ENCODE peak calls at places on chromosome 22, in six cellular contexts. One of them, this sample, is unnamed.

GRCh38 chr22:39994566-39995345 is at the start of gene FAM83F:
- DNase-seq in CD8-positive, alpha-beta T cell: no peak
- DNase-seq in dorsolateral prefrontal cortex: no peak
- DNase-seq in ovary: peak
- DNase-seq in fibroblast of lung: no peak
- DNase-seq in spleen: peak
- DNase-seq in this sample: no peak

GRCh38 chr22:48227341-48228018 is 1465.0 kb downstream of the TBC1D22A start:
- DNase-seq in CD8-positive, alpha-beta T cell: no peak
- DNase-seq in dorsolateral prefrontal cortex: no peak
- DNase-seq in ovary: no peak
- DNase-seq in fibroblast of lung: no peak
- DNase-seq in spleen: peak
- DNase-seq in this sample: no peak

GRCh38 chr22:33710326-33710725 is 209.9 kb downstream of the LARGE1 start:
- DNase-seq in CD8-positive, alpha-beta T cell: no peak
- DNase-seq in dorsolateral prefrontal cortex: no peak
- DNase-seq in ovary: no peak
- DNase-seq in fibroblast of lung: no peak
- DNase-seq in spleen: no peak
- DNase-seq in this sample: no peak

GRCh38 chr22:25754527-25755202 is 12.7 kb downstream of the MYO18B start:
- DNase-seq in CD8-positive, alpha-beta T cell: no peak
- DNase-seq in dorsolateral prefrontal cortex: no peak
- DNase-seq in ovary: no peak
- DNase-seq in fibroblast of lung: peak
- DNase-seq in spleen: no peak
- DNase-seq in this sample: peak

GRCh38 chr22:35202376-35202775 is 54.9 kb upstream of the HMGXB4 start:
- DNase-seq in CD8-positive, alpha-beta T cell: no peak
- DNase-seq in dorsolateral prefrontal cortex: no peak
- DNase-seq in ovary: no peak
- DNase-seq in fibroblast of lung: no peak
- DNase-seq in spleen: no peak
- DNase-seq in this sample: no peak

GRCh38 chr22:25153961-25154685 is 45.5 kb upstream of the CRYBB3 start:
- DNase-seq in CD8-positive, alpha-beta T cell: no peak
- DNase-seq in dorsolateral prefrontal cortex: no peak
- DNase-seq in ovary: no peak
- DNase-seq in fibroblast of lung: peak
- DNase-seq in spleen: no peak
- DNase-seq in this sample: peak

GRCh38 chr22:17120711-17121234 is 387 bp downstream of the TMEM121B start:
- DNase-seq in CD8-positive, alpha-beta T cell: no peak
- DNase-seq in dorsolateral prefrontal cortex: peak
- DNase-seq in ovary: no peak
- DNase-seq in fibroblast of lung: no peak
- DNase-seq in spleen: no peak
- DNase-seq in this sample: no peak

GRCh38 chr22:38569181-38569971 is 607 bp downstream of the DMC1 start:
- DNase-seq in CD8-positive, alpha-beta T cell: no peak
- DNase-seq in dorsolateral prefrontal cortex: peak
- DNase-seq in ovary: peak
- DNase-seq in fibroblast of lung: no peak
- DNase-seq in spleen: peak
- DNase-seq in this sample: no peak

GRCh38 chr22:50446708-50447575 is 27.9 kb downstream of the SBF1 start:
- DNase-seq in CD8-positive, alpha-beta T cell: no peak
- DNase-seq in dorsolateral prefrontal cortex: no peak
- DNase-seq in ovary: no peak
- DNase-seq in fibroblast of lung: no peak
- DNase-seq in spleen: no peak
- DNase-seq in this sample: no peak

GRCh38 chr22:50085211-50085999 is at the start of gene MLC1:
- DNase-seq in CD8-positive, alpha-beta T cell: peak
- DNase-seq in dorsolateral prefrontal cortex: no peak
- DNase-seq in ovary: no peak
- DNase-seq in fibroblast of lung: peak
- DNase-seq in spleen: peak
- DNase-seq in this sample: no peak

GRCh38 chr22:17990942-17991341 is 33.4 kb downstream of the MICAL3 start:
- DNase-seq in CD8-positive, alpha-beta T cell: no peak
- DNase-seq in dorsolateral prefrontal cortex: no peak
- DNase-seq in ovary: no peak
- DNase-seq in fibroblast of lung: no peak
- DNase-seq in spleen: peak
- DNase-seq in this sample: no peak

GRCh38 chr22:39738746-39739145 is 154.8 kb downstream of the ENTHD1 start:
- DNase-seq in CD8-positive, alpha-beta T cell: no peak
- DNase-seq in dorsolateral prefrontal cortex: no peak
- DNase-seq in ovary: no peak
- DNase-seq in fibroblast of lung: peak
- DNase-seq in spleen: no peak
- DNase-seq in this sample: no peak

GRCh38 chr22:49299821-49300231 is 527.8 kb downstream of the BRD1 start:
- DNase-seq in CD8-positive, alpha-beta T cell: no peak
- DNase-seq in dorsolateral prefrontal cortex: peak
- DNase-seq in ovary: no peak
- DNase-seq in fibroblast of lung: no peak
- DNase-seq in spleen: peak
- DNase-seq in this sample: no peak

GRCh38 chr22:42967933-42968332 is 47.0 kb downstream of the PACSIN2 start:
- DNase-seq in CD8-positive, alpha-beta T cell: no peak
- DNase-seq in dorsolateral prefrontal cortex: no peak
- DNase-seq in ovary: no peak
- DNase-seq in fibroblast of lung: no peak
- DNase-seq in spleen: peak
- DNase-seq in this sample: no peak
- TF ChIP-seq CTCF in CD8-positive, alpha-beta T cell: no peak
- TF ChIP-seq CTCF in dorsolateral prefrontal cortex: peak
- TF ChIP-seq CTCF in ovary: no peak
- TF ChIP-seq CTCF in fibroblast of lung: peak
- TF ChIP-seq CTCF in spleen: peak
- TF ChIP-seq CTCF in this sample: no peak

GRCh38 chr22:22935546-22936157 is 48.0 kb downstream of the IGLL5 start:
- DNase-seq in CD8-positive, alpha-beta T cell: no peak
- DNase-seq in dorsolateral prefrontal cortex: no peak
- DNase-seq in ovary: no peak
- DNase-seq in fibroblast of lung: no peak
- DNase-seq in spleen: peak
- DNase-seq in this sample: no peak
- TF ChIP-seq CTCF in CD8-positive, alpha-beta T cell: no peak
- TF ChIP-seq CTCF in dorsolateral prefrontal cortex: no peak
- TF ChIP-seq CTCF in ovary: no peak
- TF ChIP-seq CTCF in fibroblast of lung: no peak
- TF ChIP-seq CTCF in spleen: peak
- TF ChIP-seq CTCF in this sample: no peak

GRCh38 chr22:36733271-36733670 is 29.7 kb upstream of the CACNG2 start:
- DNase-seq in CD8-positive, alpha-beta T cell: no peak
- DNase-seq in dorsolateral prefrontal cortex: no peak
- DNase-seq in ovary: no peak
- DNase-seq in fibroblast of lung: no peak
- DNase-seq in spleen: no peak
- DNase-seq in this sample: no peak

GRCh38 chr22:36734171-36735058 is 30.9 kb upstream of the CACNG2 start:
- DNase-seq in CD8-positive, alpha-beta T cell: no peak
- DNase-seq in dorsolateral prefrontal cortex: peak
- DNase-seq in ovary: no peak
- DNase-seq in fibroblast of lung: peak
- DNase-seq in spleen: no peak
- DNase-seq in this sample: peak

GRCh38 chr22:36730176-36730858 is 26.8 kb upstream of the CACNG2 start:
- DNase-seq in CD8-positive, alpha-beta T cell: no peak
- DNase-seq in dorsolateral prefrontal cortex: no peak
- DNase-seq in ovary: no peak
- DNase-seq in fibroblast of lung: no peak
- DNase-seq in spleen: no peak
- DNase-seq in this sample: no peak

GRCh38 chr22:36731916-36732315 is 28.4 kb upstream of the CACNG2 start:
- DNase-seq in CD8-positive, alpha-beta T cell: no peak
- DNase-seq in dorsolateral prefrontal cortex: no peak
- DNase-seq in ovary: no peak
- DNase-seq in fibroblast of lung: no peak
- DNase-seq in spleen: no peak
- DNase-seq in this sample: no peak

GRCh38 chr22:36732609-36733008 is 29.1 kb upstream of the CACNG2 start:
- DNase-seq in CD8-positive, alpha-beta T cell: no peak
- DNase-seq in dorsolateral prefrontal cortex: no peak
- DNase-seq in ovary: peak
- DNase-seq in fibroblast of lung: no peak
- DNase-seq in spleen: no peak
- DNase-seq in this sample: no peak
- TF ChIP-seq CTCF in CD8-positive, alpha-beta T cell: no peak
- TF ChIP-seq CTCF in dorsolateral prefrontal cortex: no peak
- TF ChIP-seq CTCF in ovary: no peak
- TF ChIP-seq CTCF in fibroblast of lung: no peak
- TF ChIP-seq CTCF in spleen: no peak
- TF ChIP-seq CTCF in this sample: no peak

GRCh38 chr22:41873391-41873790 is 40.5 kb downstream of the SREBF2 start:
- DNase-seq in CD8-positive, alpha-beta T cell: no peak
- DNase-seq in dorsolateral prefrontal cortex: no peak
- DNase-seq in ovary: no peak
- DNase-seq in fibroblast of lung: no peak
- DNase-seq in spleen: no peak
- DNase-seq in this sample: no peak

GRCh38 chr22:41874090-41874489 is 40.8 kb downstream of the SHISA8 start:
- DNase-seq in CD8-positive, alpha-beta T cell: no peak
- DNase-seq in dorsolateral prefrontal cortex: no peak
- DNase-seq in ovary: no peak
- DNase-seq in fibroblast of lung: no peak
- DNase-seq in spleen: no peak
- DNase-seq in this sample: no peak

GRCh38 chr22:41876275-41876674 is 38.6 kb downstream of the SHISA8 start:
- DNase-seq in CD8-positive, alpha-beta T cell: no peak
- DNase-seq in dorsolateral prefrontal cortex: no peak
- DNase-seq in ovary: no peak
- DNase-seq in fibroblast of lung: peak
- DNase-seq in spleen: no peak
- DNase-seq in this sample: no peak

GRCh38 chr22:41875531-41876242 is 39.2 kb downstream of the SHISA8 start:
- DNase-seq in CD8-positive, alpha-beta T cell: no peak
- DNase-seq in dorsolateral prefrontal cortex: no peak
- DNase-seq in ovary: no peak
- DNase-seq in fibroblast of lung: no peak
- DNase-seq in spleen: no peak
- DNase-seq in this sample: no peak

DNA sequence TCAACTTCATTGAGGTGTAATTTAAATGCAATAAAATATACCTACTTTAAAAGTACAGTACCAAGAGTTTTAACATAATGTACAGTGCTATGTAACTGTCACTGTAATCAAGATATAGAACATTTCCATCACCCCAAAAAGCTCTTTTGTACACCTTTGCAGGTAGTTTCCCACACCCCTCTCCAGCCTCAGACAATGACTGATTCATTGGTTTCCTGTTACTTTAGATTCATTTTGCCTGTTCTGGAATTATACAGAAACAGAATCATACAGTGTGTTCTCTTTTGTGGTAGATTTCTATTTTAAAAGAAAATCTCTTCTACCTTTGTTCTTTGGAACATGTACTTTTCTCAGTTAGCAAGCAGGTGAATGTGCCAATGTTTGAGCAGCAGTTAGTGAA is 38.2 kb downstream of the SHISA8 start:
- DNase-seq in CD8-positive, alpha-beta T cell: no peak
- DNase-seq in dorsolateral prefrontal cortex: no peak
- DNase-seq in ovary: no peak
- DNase-seq in fibroblast of lung: no peak
- DNase-seq in spleen: no peak
- DNase-seq in this sample: no peak
- TF ChIP-seq CTCF in CD8-positive, alpha-beta T cell: no peak
- TF ChIP-seq CTCF in dorsolateral prefrontal cortex: no peak
- TF ChIP-seq CTCF in ovary: no peak
- TF ChIP-seq CTCF in fibroblast of lung: no peak
- TF ChIP-seq CTCF in spleen: no peak
- TF ChIP-seq CTCF in this sample: no peak

DNA sequence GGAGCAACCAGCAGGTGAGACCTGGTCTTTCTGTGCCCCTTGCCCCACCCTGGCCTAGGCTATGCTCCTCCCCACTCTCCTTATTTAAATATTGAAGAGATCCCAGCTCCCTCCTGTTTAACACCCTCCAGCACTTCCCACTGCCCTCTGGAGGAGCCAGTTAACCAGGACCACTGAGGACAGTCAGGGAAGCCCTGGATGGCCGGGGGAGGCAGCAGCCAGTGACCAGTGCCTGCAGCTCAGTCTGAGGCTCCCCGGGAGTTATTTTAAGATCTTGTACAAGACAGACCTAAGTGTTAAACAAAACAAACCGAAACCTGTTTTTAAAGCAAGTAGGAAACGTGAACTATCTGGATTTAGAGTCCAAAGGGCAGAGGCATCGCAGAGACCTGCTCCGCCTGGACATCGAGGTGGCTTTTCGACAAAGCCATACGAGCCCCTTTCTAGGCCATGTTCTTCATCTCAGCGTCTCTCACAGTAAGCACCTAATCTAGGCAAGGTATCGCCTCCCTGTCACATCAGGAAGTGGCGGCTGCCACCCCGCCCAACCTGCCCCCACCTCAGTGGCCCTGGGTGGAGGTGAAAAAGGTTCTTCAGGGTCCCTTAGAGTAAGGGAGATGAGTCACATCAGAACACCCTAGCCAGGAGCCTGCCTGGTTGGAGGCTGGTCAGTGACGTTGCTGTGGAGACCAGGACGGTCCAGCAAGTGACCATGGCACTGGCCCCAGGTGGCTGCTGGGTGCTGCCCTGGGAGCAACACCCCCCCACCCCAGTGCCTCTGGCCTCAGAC is 35.3 kb downstream of the TRMU start:
- DNase-seq in CD8-positive, alpha-beta T cell: peak
- DNase-seq in dorsolateral prefrontal cortex: no peak
- DNase-seq in ovary: no peak
- DNase-seq in fibroblast of lung: no peak
- DNase-seq in spleen: no peak
- DNase-seq in this sample: no peak
- TF ChIP-seq CTCF in CD8-positive, alpha-beta T cell: no peak
- TF ChIP-seq CTCF in dorsolateral prefrontal cortex: no peak
- TF ChIP-seq CTCF in ovary: no peak
- TF ChIP-seq CTCF in fibroblast of lung: no peak
- TF ChIP-seq CTCF in spleen: no peak
- TF ChIP-seq CTCF in this sample: no peak

This sample was measured in astrocyte of the spinal cord.